ENCODE peak calls at places on chromosomes 1 and 21, in eight cellular contexts. B is Calu3; N is stimulated activated CD8-positive, alpha-beta memory T cell treated with anti-CD3 and anti-CD28 coated beads, Interleukin-7, amount 100 ng/mL, for 1 hour; L is posterior cingulate gyrus; T is GM20000; U is hypothalamus; E is cardiac fibroblast; K is naive thymus-derived CD8-positive, alpha-beta T cell. H is an unnamed sample.

GRCh38 chr21:37206531-37206930 is 60.6 kb downstream of the VPS26C start:
- DNase-seq in B (no peak), N (no peak), L (no peak), T (no peak), U (no peak), E (no peak), K (no peak), H (no peak)

GRCh38 chr1:85681087-85681486 is 27.1 kb downstream of the ZNHIT6 start:
- DNase-seq in B (peak; percentile 4), N (no peak), L (no peak), T (no peak), U (no peak), E (peak; percentile 80), K (no peak), H (no peak)

GRCh38 chr1:36182734-36183133 is 26.8 kb downstream of the MAP7D1 start:
- DNase-seq in B (no peak), N (no peak), L (no peak), T (no peak), U (no peak), E (no peak), K (no peak), H (no peak)

GRCh38 chr1:211895126-211895759 is 64.7 kb upstream of the LPGAT1 start:
- DNase-seq in B (no peak), N (no peak), L (no peak), T (no peak), U (no peak), E (no peak), K (no peak), H (no peak)

GRCh38 chr1:223156343-223156742 is 13.3 kb upstream of the TLR5 start:
- DNase-seq in B (no peak), N (no peak), L (no peak), T (no peak), U (no peak), E (no peak), K (no peak), H (no peak)

GRCh38 chr1:10510520-10511493 is 36.1 kb downstream of the PEX14 start:
- DNase-seq in B (peak; percentile 13), N (peak; percentile 55), L (no peak), T (peak; percentile 86), U (no peak), E (peak; percentile 76), K (peak; percentile 22), H (no peak)

GRCh38 chr21:25750085-25750484 is 15.3 kb downstream of the GABPA start:
- DNase-seq in B (no peak), N (no peak), L (no peak), T (no peak), U (no peak), E (no peak), K (no peak), H (no peak)

GRCh38 chr1:168266644-168267186 is 14.0 kb upstream of the TBX19 start:
- DNase-seq in B (no peak), N (no peak), L (no peak), T (no peak), U (no peak), E (peak; percentile 45), K (no peak), H (no peak)

GRCh38 chr1:226960256-226960655 is 20.2 kb downstream of the COQ8A start:
- DNase-seq in B (no peak), N (no peak), L (no peak), T (no peak), U (no peak), E (no peak), K (no peak), H (no peak)

H was measured in C1 segment of cervical spinal cord.